ENCODE peak calls at places on chromosome 1, in four cellular contexts. Z is stimulated activated CD8-positive, alpha-beta memory T cell treated with anti-CD3 and anti-CD28 coated beads, Interleukin-12 subunit alpha, Interleukin-12 subunit beta, amount 100 ng/mL, for 1 hour; G is nephron progenitor cell; H is LHCN-M2. M is an unnamed sample.

GRCh38 chr1:166972827-166973226 is 2.5 kb downstream of the ILDR2 start:
- DNase-seq in Z (no peak), G (no peak), H (no peak), M (no peak)

GRCh38 chr1:14113841-14114567 is 414.0 kb downstream of the PRDM2 start:
- DNase-seq in Z (no peak), G (peak; percentile 60), H (peak; percentile 9), M (no peak)

GRCh38 chr1:214123061-214123784 is 135.4 kb downstream of the PROX1 start:
- DNase-seq in Z (no peak), G (peak; percentile 39), H (peak; percentile 66), M (no peak)

GRCh38 chr1:180083164-180083563 is 71.5 kb upstream of the QSOX1 start:
- DNase-seq in Z (no peak), G (no peak), H (no peak), M (no peak)

GRCh38 chr1:154456631-154457030 is 45.4 kb upstream of the TDRD10 start:
- DNase-seq in Z (no peak), G (no peak), H (no peak), M (no peak)

GRCh38 chr1:3305156-3305555 is 149.3 kb upstream of the ARHGEF16 start:
- DNase-seq in Z (no peak), G (no peak), H (no peak), M (no peak)

GRCh38 chr1:241352401-241352800 is 4.6 kb downstream of the RGS7 start:
- DNase-seq in Z (no peak), G (no peak), H (no peak), M (no peak)

GRCh38 chr1:196400478-196401453 is 207.5 kb downstream of the KCNT2 start:
- DNase-seq in Z (no peak), G (no peak), H (peak; percentile 95), M (peak; percentile 94)

GRCh38 chr1:75614455-75615379 is 3.8 kb upstream of the SLC44A5 start:
- DNase-seq in Z (no peak), G (peak; percentile 79), H (peak; percentile 3), M (peak; percentile 30)

GRCh38 chr1:45205000-45205909 is 1.1 kb downstream of the ZSWIM5 start:
- DNase-seq in Z (no peak), G (peak; percentile 75), H (no peak), M (no peak)

GRCh38 chr1:213531369-213532310 is 456.1 kb upstream of the PROX1 start:
- DNase-seq in Z (no peak), G (no peak), H (no peak), M (no peak)

GRCh38 chr1:61481313-61481712 is 243.6 kb downstream of the TM2D1 start:
- DNase-seq in Z (no peak), G (no peak), H (no peak), M (peak; percentile 44)

GRCh38 chr1:159970932-159971342 is 16.9 kb upstream of the SLAMF9 start:
- DNase-seq in Z (no peak), G (peak; percentile 27), H (no peak), M (peak; percentile 41)

GRCh38 chr1:17333081-17333480 is 25.1 kb downstream of the PADI4 start:
- DNase-seq in Z (no peak), G (no peak), H (no peak), M (no peak)

GRCh38 chr1:16145030-16145987 is 10.6 kb downstream of the EPHA2 start:
- DNase-seq in Z (no peak), G (peak; percentile 37), H (peak; percentile 93), M (peak; percentile 95)

GRCh38 chr1:2049517-2050481 is at the start of gene PRKCZ:
- DNase-seq in Z (peak; percentile 87), G (peak; percentile 93), H (no peak), M (peak; percentile 91)

GRCh38 chr1:111197598-111198289 is 2.7 kb downstream of the DENND2D start:
- DNase-seq in Z (peak; percentile 59), G (peak; percentile 19), H (no peak), M (peak; percentile 18)

GRCh38 chr1:91015794-91016550 is 5.9 kb downstream of the ZNF644 start:
- DNase-seq in Z (no peak), G (no peak), H (peak; percentile 19), M (peak; percentile 29)

GRCh38 chr1:234556245-234556943 is 53.6 kb downstream of the IRF2BP2 start:
- DNase-seq in Z (no peak), G (no peak), H (no peak), M (no peak)

GRCh38 chr1:202416641-202417040 is 68.1 kb downstream of the PPP1R12B start:
- DNase-seq in Z (no peak), G (no peak), H (no peak), M (no peak)

GRCh38 chr1:231106347-231106746 is 55.5 kb upstream of the TRIM67 start:
- DNase-seq in Z (no peak), G (no peak), H (peak; percentile 50), M (peak; percentile 1)

GRCh38 chr1:167438171-167439138 is 79.9 kb downstream of the CD247 start:
- DNase-seq in Z (no peak), G (no peak), H (no peak), M (no peak)

GRCh38 chr1:4079815-4080214 is 179.7 kb upstream of the C1orf174 start:
- DNase-seq in Z (no peak), G (no peak), H (no peak), M (no peak)

GRCh38 chr1:169107673-169108160 is 1.2 kb downstream of the ATP1B1 start:
- DNase-seq in Z (no peak), G (no peak), H (peak; percentile 65), M (peak; percentile 63)

GRCh38 chr1:41758904-41759548 is 159.7 kb downstream of the HIVEP3 start:
- DNase-seq in Z (no peak), G (no peak), H (peak; percentile 75), M (peak; percentile 77)

GRCh38 chr1:38571726-38572125 is 287.8 kb downstream of the RRAGC start:
- DNase-seq in Z (no peak), G (no peak), H (no peak), M (no peak)

M was measured in NCI-H226.